ENCODE peak calls at places on chromosomes 2 and 18, in nine cellular contexts. U is GM23248; Y is astrocyte of the spinal cord; D is left ventricle myocardium superior; B is dermis blood vessel endothelial cell; K is cardiac fibroblast; T is transverse colon; E is stimulated activated naive B cell treated with anti-CD40 and anti-IgM and Interleukin-4, amounts not matched to agents 10 μg/mL and 1 μg/mL and 100 μg/mL, for 72 hours; I is caudate nucleus. V is an unnamed sample.

GRCh38 chr2:60819155-60819862 is 62.1 kb upstream of the REL start:
- DNase-seq in U (no peak), Y (no peak), D (no peak), B (no peak), K (no peak), T (peak), E (no peak), I (no peak), V (no peak)

GRCh38 chr2:15223887-15224286 is 337.2 kb downstream of the NBAS start:
- DNase-seq in U (peak), Y (peak), D (no peak), B (peak), K (peak), T (no peak), E (no peak), I (no peak), V (no peak)

GRCh38 chr2:55092439-55092838 is 42.2 kb upstream of the RTN4 start:
- DNase-seq in U (no peak), Y (no peak), D (no peak), B (no peak), K (no peak), T (peak), E (no peak), I (no peak), V (no peak)

GRCh38 chr2:110653861-110654260 is 24.0 kb downstream of the BUB1 start:
- DNase-seq in U (no peak), Y (no peak), D (no peak), B (no peak), K (no peak), T (no peak), E (no peak), I (no peak), V (no peak)

GRCh38 chr2:181393472-181393871 is 63.7 kb upstream of the ITGA4 start:
- DNase-seq in U (peak), Y (peak), D (no peak), B (peak), K (peak), T (no peak), E (no peak), I (no peak), V (no peak)

GRCh38 chr2:147636238-147636887 is 208.5 kb upstream of the ACVR2A start:
- DNase-seq in U (peak), Y (peak), D (no peak), B (no peak), K (peak), T (no peak), E (no peak), I (no peak), V (no peak)

GRCh38 chr2:226478121-226478809 is 321.4 kb downstream of the IRS1 start:
- DNase-seq in U (peak), Y (peak), D (peak), B (no peak), K (peak), T (peak), E (no peak), I (no peak), V (peak)

GRCh38 chr18:44968336-44968735 is 287.6 kb downstream of the SETBP1 start:
- DNase-seq in U (no peak), Y (no peak), D (no peak), B (no peak), K (no peak), T (no peak), E (no peak), I (no peak), V (no peak)

GRCh38 chr2:17107131-17107530 is 411.1 kb downstream of the RAD51AP2 start:
- DNase-seq in U (no peak), Y (peak), D (no peak), B (no peak), K (no peak), T (no peak), E (no peak), I (no peak), V (no peak)

GRCh38 chr2:221635949-221636348 is 63.8 kb upstream of the EPHA4 start:
- DNase-seq in U (no peak), Y (no peak), D (no peak), B (no peak), K (no peak), T (no peak), E (no peak), I (no peak), V (no peak)

V was measured in heart right ventricle.